ENCODE peak calls at places on chromosomes 5 and 9, in five cellular contexts. H, Y, K, G and J are unnamed samples.

GRCh38 chr9:93302586-93303257 is 118.8 kb downstream of the WNK2 start:
- DNase-seq in H (peak; percentile 69), Y (peak; percentile 19), K (no peak), G (peak; percentile 42), J (no peak)

GRCh38 chr5:74035521-74035937 is 409.5 kb downstream of the ARHGEF28 start:
- DNase-seq in Y (peak; percentile 51), H (no peak), G (peak; percentile 69), K (no peak), J (no peak)

GRCh38 chr5:67149933-67150523 is 46.6 kb downstream of the CD180 start:
- DNase-seq in H (no peak), G (no peak), K (no peak), Y (no peak), J (no peak)

GRCh38 chr5:37055383-37055990 is 178.9 kb downstream of the NIPBL start:
- DNase-seq in Y (no peak), K (no peak), H (no peak), G (peak; percentile 11), J (no peak)

GRCh38 chr5:176676361-176676824 is 29.1 kb downstream of the TSPAN17 start:
- DNase-seq in H (peak; percentile 80), Y (peak; percentile 61), K (no peak), G (peak; percentile 11), J (no peak)

GRCh38 chr9:14207352-14207995 is 106.5 kb downstream of the NFIB start:
- DNase-seq in G (no peak), Y (no peak), K (no peak), H (no peak), J (no peak)

GRCh38 chr9:104747245-104747564 is 278 bp upstream of the NIPSNAP3A start:
- DNase-seq in K (no peak), Y (no peak), G (no peak), H (no peak), J (no peak)

GRCh38 chr5:108061941-108062340 is 320.0 kb downstream of the FBXL17 start:
- DNase-seq in Y (no peak), H (no peak), K (no peak), G (no peak), J (no peak)

GRCh38 chr5:10726913-10727517 is 34.0 kb downstream of the DAP start:
- DNase-seq in Y (peak; percentile 19), H (no peak), K (no peak), G (no peak), J (no peak)

GRCh38 chr9:129166962-129167557 is 11.0 kb downstream of the IER5L start:
- DNase-seq in H (peak; percentile 79), G (peak; percentile 93), Y (peak; percentile 61), K (no peak), J (no peak)

GRCh38 chr5:172722309-172722815 is 48.6 kb downstream of the DUSP1 start:
- DNase-seq in Y (no peak), K (no peak), H (peak; percentile 3), G (no peak), J (no peak)

GRCh38 chr9:120477534-120478001 is 102.4 kb downstream of the CDK5RAP2 start:
- DNase-seq in Y (peak; percentile 29), H (no peak), G (peak; percentile 86), K (peak; percentile 9), J (peak; percentile 42)

GRCh38 chr5:149018909-149019443 is 43.9 kb downstream of the SH3TC2 start:
- DNase-seq in K (no peak), H (no peak), Y (peak; percentile 54), G (no peak), J (no peak)

GRCh38 chr5:90909091-90909503 is 350.5 kb downstream of the ADGRV1 start:
- DNase-seq in K (no peak), Y (no peak), G (no peak), H (no peak), J (no peak)

GRCh38 chr5:137828192-137828591 is 39.5 kb upstream of the MYOT start:
- DNase-seq in H (no peak), K (no peak), Y (no peak), G (no peak), J (no peak)

GRCh38 chr9:122386316-122386872 is 15.6 kb downstream of the PTGS1 start:
- DNase-seq in H (no peak), K (no peak), Y (no peak), G (no peak), J (no peak)

GRCh38 chr9:13688990-13689600 is 409.6 kb upstream of the MPDZ start:
- DNase-seq in H (no peak), Y (no peak), G (peak; percentile 33), K (no peak), J (no peak)

GRCh38 chr5:125044491-125045282 is 298.2 kb upstream of the ZNF608 start:
- DNase-seq in G (no peak), Y (peak; percentile 20), H (no peak), K (no peak), J (no peak)

GRCh38 chr9:84697494-84698114 is 28.1 kb downstream of the NTRK2 start:
- DNase-seq in H (peak; percentile 75), K (no peak), G (peak; percentile 44), Y (peak; percentile 80), J (no peak)

GRCh38 chr5:97735209-97735608 is 552.2 kb upstream of the RIOK2 start:
- DNase-seq in H (no peak), G (peak; percentile 99), K (peak; percentile 9), Y (no peak), J (peak; percentile 39)

GRCh38 chr9:36862206-36863145 is 171.6 kb downstream of the PAX5 start:
- DNase-seq in H (no peak), K (no peak), Y (peak; percentile 18), G (peak; percentile 30), J (no peak)

GRCh38 chr9:135724186-135724797 is 22.3 kb downstream of the KCNT1 start:
- DNase-seq in G (peak; percentile 21), Y (no peak), K (no peak), H (no peak), J (no peak)

GRCh38 chr9:136107953-136108647 is 10.6 kb downstream of the TMEM250 start:
- DNase-seq in G (peak; percentile 92), H (no peak), Y (no peak), K (no peak), J (no peak)

GRCh38 chr5:10667431-10668057 is 93.5 kb downstream of the DAP start:
- DNase-seq in H (no peak), Y (no peak), G (no peak), K (no peak), J (no peak)

GRCh38 chr5:137564475-137564961 is 65.4 kb upstream of the SPOCK1 start:
- DNase-seq in G (peak; percentile 28), H (no peak), K (no peak), Y (no peak), J (no peak)

GRCh38 chr5:3601929-3602712 is 6.5 kb downstream of the IRX1 start:
- DNase-seq in H (peak; percentile 37), Y (no peak), K (no peak), G (no peak), J (no peak)

GRCh38 chr5:173765661-173766060 is 122.5 kb upstream of the CPEB4 start:
- DNase-seq in Y (no peak), H (no peak), K (no peak), G (no peak), J (no peak)

GRCh38 chr9:33263936-33264472 is 504 bp downstream of the BAG1 start:
- DNase-seq in K (no peak), Y (no peak), G (no peak), H (peak; percentile 78), J (no peak)

GRCh38 chr5:57276353-57276752 is 102.5 kb downstream of the GPBP1 start:
- DNase-seq in Y (no peak), K (no peak), G (no peak), H (no peak), J (no peak)

GRCh38 chr9:124016152-124017063 is 4.8 kb downstream of the LHX2 start:
- DNase-seq in K (no peak), Y (no peak), H (no peak), G (no peak), J (no peak)

GRCh38 chr5:11045411-11045810 is 284.4 kb upstream of the DAP start:
- DNase-seq in Y (no peak), K (no peak), G (no peak), H (no peak), J (no peak)

GRCh38 chr9:4138180-4138579 is 161.7 kb downstream of the GLIS3 start:
- DNase-seq in H (no peak), K (no peak), G (no peak), Y (no peak), J (no peak)
- H3K4me3 ChIP-seq in H (no peak overlapping the region), K (no peak overlapping the region), G (no peak overlapping the region), Y (no peak overlapping the region), J (no peak overlapping the region)

DNA sequence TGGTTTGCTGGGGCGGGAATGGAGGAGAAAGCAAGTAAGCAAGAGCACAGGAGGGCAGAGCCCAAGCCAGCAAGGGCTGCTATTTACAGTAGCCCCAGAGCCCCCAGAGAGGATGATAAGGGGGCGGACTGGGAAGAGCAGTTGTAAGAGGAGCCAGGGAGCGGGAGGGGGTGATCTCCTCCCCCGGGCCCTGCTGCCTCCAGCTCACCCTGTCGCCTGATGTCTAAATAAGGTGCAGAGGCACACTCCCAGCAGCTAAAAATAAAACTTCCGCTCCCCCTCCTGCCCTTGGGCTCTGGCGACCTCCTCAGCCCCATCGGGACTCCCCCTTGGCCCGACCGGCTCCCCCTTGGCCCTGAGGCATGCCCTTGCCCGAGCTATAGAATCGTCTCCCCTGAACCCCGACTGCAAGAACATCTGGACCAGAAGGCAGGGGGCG is 14.4 kb upstream of the CCDC69 start:
- DNase-seq in Y (no peak), G (no peak), K (no peak), H (peak; percentile 74), J (no peak)
- H3K4me3 ChIP-seq in Y (no peak overlapping the region), G (no peak overlapping the region), K (no peak overlapping the region), H (peak overlapping the region; percentile 19), J (no peak overlapping the region)

GRCh38 chr9:137149942-137150484 is 11.1 kb downstream of the GRIN1 start:
- DNase-seq in G (no peak), H (no peak), Y (no peak), K (no peak), J (no peak)
- H3K4me3 ChIP-seq in G (no peak overlapping the region), H (no peak overlapping the region), Y (no peak overlapping the region), K (no peak overlapping the region), J (no peak overlapping the region)

GRCh38 chr5:5141625-5142527 is 1.7 kb downstream of the ADAMTS16 start:
- DNase-seq in G (peak; percentile 43), H (no peak), Y (peak; percentile 70), K (no peak), J (no peak)

GRCh38 chr5:5140051-5141010 is at the start of gene ADAMTS16:
- DNase-seq in K (no peak), Y (no peak), H (no peak), G (no peak), J (no peak)

GRCh38 chr5:5141011-5141599 is 975 bp downstream of the ADAMTS16 start:
- DNase-seq in G (no peak), H (no peak), Y (peak; percentile 14), K (no peak), J (no peak)

GRCh38 chr5:5135957-5136676 is 4.0 kb upstream of the ADAMTS16 start:
- DNase-seq in G (peak; percentile 29), Y (peak; percentile 56), K (no peak), H (no peak), J (no peak)

DNA sequence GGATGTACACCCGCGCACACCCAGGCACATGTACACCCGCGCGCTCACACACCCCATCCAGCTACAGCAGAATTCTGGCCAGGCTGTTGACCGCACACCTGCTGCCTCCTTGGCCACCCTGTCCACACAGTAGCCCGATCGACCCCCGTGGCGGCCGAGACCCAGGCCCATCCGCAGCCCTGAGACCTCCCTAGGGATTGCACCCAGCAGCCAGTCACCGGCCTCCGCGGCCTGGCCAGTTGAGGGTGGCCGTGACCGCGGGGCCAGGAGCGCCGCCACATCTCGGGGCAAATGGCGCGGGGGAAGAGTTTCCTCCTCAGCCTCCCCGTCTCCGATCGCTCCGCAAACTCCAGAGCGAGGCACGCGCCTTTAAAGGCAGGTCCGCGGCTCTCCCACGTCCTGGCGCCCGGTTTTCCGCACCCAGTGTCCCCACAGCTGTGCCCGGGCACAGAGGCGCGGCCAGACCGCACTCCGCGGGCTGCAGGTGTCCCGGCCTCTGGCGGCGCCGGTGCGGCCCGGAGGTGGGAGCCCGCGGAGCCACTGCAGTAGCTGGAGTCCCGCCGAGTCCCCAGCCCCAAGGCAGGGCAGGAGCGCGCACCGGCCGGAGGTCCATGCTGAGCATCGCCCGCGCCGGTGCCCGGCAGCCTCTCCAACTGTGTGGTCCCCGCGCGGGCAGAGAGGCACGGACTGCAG is 626 bp upstream of the ADAMTS16 start:
- DNase-seq in Y (no peak), G (no peak), K (no peak), H (no peak), J (no peak)
- H3K4me3 ChIP-seq in Y (peak overlapping the region; percentile 21), G (no peak overlapping the region), K (peak overlapping the region; percentile 77), H (peak overlapping the region; percentile 24), J (no peak overlapping the region)